ENCODE peak calls at places on chromosomes 13 and 19, in nine cellular contexts. One of them, this sample, is unnamed.
A peak's percentile ranks its signal among the peaks of the same experiment; 100 is the strongest.

GRCh38 chr13:65292488-65292901 is 1937.6 kb downstream of the PCDH9 start:
- DNase-seq in CD4-positive, CD25-positive, alpha-beta regulatory T cell: no peak
- DNase-seq in mammary epithelial cell: no peak
- DNase-seq in dorsolateral prefrontal cortex: no peak
- DNase-seq in ovary: no peak
- DNase-seq in psoas muscle: no peak
- DNase-seq in neural progenitor cell: peak; percentile 40
- DNase-seq in heart right ventricle: no peak
- DNase-seq in pancreas: no peak
- DNase-seq in this sample: no peak

GRCh38 chr13:60213236-60213746 is 49.6 kb upstream of the DIAPH3 start:
- DNase-seq in CD4-positive, CD25-positive, alpha-beta regulatory T cell: no peak
- DNase-seq in neural progenitor cell: no peak
- DNase-seq in mammary epithelial cell: no peak
- DNase-seq in dorsolateral prefrontal cortex: no peak
- DNase-seq in heart right ventricle: no peak
- DNase-seq in ovary: no peak
- DNase-seq in psoas muscle: no peak
- DNase-seq in pancreas: no peak
- DNase-seq in this sample: no peak

GRCh38 chr19:50794074-50794777 is 4.0 kb downstream of the ACP4 start:
- DNase-seq in dorsolateral prefrontal cortex: no peak
- DNase-seq in psoas muscle: no peak
- DNase-seq in pancreas: no peak
- DNase-seq in neural progenitor cell: no peak
- DNase-seq in heart right ventricle: no peak
- DNase-seq in mammary epithelial cell: peak; percentile 43
- DNase-seq in CD4-positive, CD25-positive, alpha-beta regulatory T cell: no peak
- DNase-seq in ovary: no peak
- DNase-seq in this sample: no peak

GRCh38 chr19:40445945-40446784 is 2.0 kb upstream of the SERTAD3 start:
- DNase-seq in psoas muscle: no peak
- DNase-seq in ovary: no peak
- DNase-seq in CD4-positive, CD25-positive, alpha-beta regulatory T cell: no peak
- DNase-seq in pancreas: no peak
- DNase-seq in heart right ventricle: no peak
- DNase-seq in dorsolateral prefrontal cortex: no peak
- DNase-seq in neural progenitor cell: peak; percentile 78
- DNase-seq in mammary epithelial cell: peak; percentile 64
- DNase-seq in this sample: no peak

GRCh38 chr19:54416695-54417491 is 1.6 kb downstream of the TTYH1 start:
- DNase-seq in psoas muscle: no peak
- DNase-seq in neural progenitor cell: peak; percentile 34
- DNase-seq in heart right ventricle: no peak
- DNase-seq in dorsolateral prefrontal cortex: no peak
- DNase-seq in pancreas: peak; percentile 69
- DNase-seq in CD4-positive, CD25-positive, alpha-beta regulatory T cell: no peak
- DNase-seq in ovary: no peak
- DNase-seq in mammary epithelial cell: no peak
- DNase-seq in this sample: no peak

GRCh38 chr19:49799798-49800376 is 13.2 kb downstream of the FUZ start:
- DNase-seq in psoas muscle: no peak
- DNase-seq in dorsolateral prefrontal cortex: no peak
- DNase-seq in CD4-positive, CD25-positive, alpha-beta regulatory T cell: no peak
- DNase-seq in ovary: peak; percentile 46
- DNase-seq in heart right ventricle: no peak
- DNase-seq in neural progenitor cell: peak; percentile 57
- DNase-seq in pancreas: no peak
- DNase-seq in mammary epithelial cell: no peak
- DNase-seq in this sample: no peak

GRCh38 chr13:91664036-91664435 is 265.6 kb downstream of the GPC5 start:
- DNase-seq in heart right ventricle: no peak
- DNase-seq in psoas muscle: no peak
- DNase-seq in pancreas: no peak
- DNase-seq in CD4-positive, CD25-positive, alpha-beta regulatory T cell: no peak
- DNase-seq in dorsolateral prefrontal cortex: no peak
- DNase-seq in neural progenitor cell: no peak
- DNase-seq in ovary: no peak
- DNase-seq in mammary epithelial cell: peak; percentile 11
- DNase-seq in this sample: no peak

GRCh38 chr13:113040597-113041292 is 64.8 kb upstream of the F7 start:
- DNase-seq in dorsolateral prefrontal cortex: no peak
- DNase-seq in mammary epithelial cell: no peak
- DNase-seq in neural progenitor cell: no peak
- DNase-seq in CD4-positive, CD25-positive, alpha-beta regulatory T cell: no peak
- DNase-seq in psoas muscle: no peak
- DNase-seq in pancreas: peak; percentile 58
- DNase-seq in ovary: no peak
- DNase-seq in heart right ventricle: no peak
- DNase-seq in this sample: no peak

GRCh38 chr19:5436101-5436947 is 18.9 kb upstream of the ZNRF4 start:
- DNase-seq in neural progenitor cell: peak; percentile 95
- DNase-seq in mammary epithelial cell: no peak
- DNase-seq in CD4-positive, CD25-positive, alpha-beta regulatory T cell: no peak
- DNase-seq in heart right ventricle: no peak
- DNase-seq in dorsolateral prefrontal cortex: peak; percentile 38
- DNase-seq in pancreas: peak; percentile 42
- DNase-seq in psoas muscle: no peak
- DNase-seq in ovary: peak; percentile 40
- DNase-seq in this sample: no peak

GRCh38 chr19:50324331-50324730 is 4.8 kb downstream of the KCNC3 start:
- DNase-seq in CD4-positive, CD25-positive, alpha-beta regulatory T cell: no peak
- DNase-seq in psoas muscle: peak; percentile 34
- DNase-seq in heart right ventricle: no peak
- DNase-seq in ovary: no peak
- DNase-seq in dorsolateral prefrontal cortex: no peak
- DNase-seq in neural progenitor cell: no peak
- DNase-seq in mammary epithelial cell: no peak
- DNase-seq in pancreas: no peak
- DNase-seq in this sample: no peak

GRCh38 chr13:72204291-72204690 is 337.3 kb upstream of the DACH1 start:
- DNase-seq in dorsolateral prefrontal cortex: no peak
- DNase-seq in heart right ventricle: no peak
- DNase-seq in neural progenitor cell: no peak
- DNase-seq in mammary epithelial cell: peak; percentile 78
- DNase-seq in ovary: no peak
- DNase-seq in psoas muscle: no peak
- DNase-seq in CD4-positive, CD25-positive, alpha-beta regulatory T cell: no peak
- DNase-seq in pancreas: no peak
- DNase-seq in this sample: no peak

GRCh38 chr13:23811366-23812027 is 77.7 kb downstream of the MIPEP start:
- DNase-seq in heart right ventricle: no peak
- DNase-seq in CD4-positive, CD25-positive, alpha-beta regulatory T cell: no peak
- DNase-seq in dorsolateral prefrontal cortex: no peak
- DNase-seq in pancreas: no peak
- DNase-seq in neural progenitor cell: peak; percentile 22
- DNase-seq in ovary: no peak
- DNase-seq in mammary epithelial cell: no peak
- DNase-seq in psoas muscle: no peak
- DNase-seq in this sample: no peak

GRCh38 chr13:61123533-61124269 is 291.9 kb downstream of the PCDH20 start:
- DNase-seq in neural progenitor cell: peak; percentile 33
- DNase-seq in pancreas: no peak
- DNase-seq in dorsolateral prefrontal cortex: no peak
- DNase-seq in CD4-positive, CD25-positive, alpha-beta regulatory T cell: no peak
- DNase-seq in ovary: no peak
- DNase-seq in mammary epithelial cell: no peak
- DNase-seq in psoas muscle: no peak
- DNase-seq in heart right ventricle: no peak
- DNase-seq in this sample: no peak

GRCh38 chr13:111642156-111642767 is 321.8 kb downstream of the TEX29 start:
- DNase-seq in CD4-positive, CD25-positive, alpha-beta regulatory T cell: no peak
- DNase-seq in dorsolateral prefrontal cortex: no peak
- DNase-seq in ovary: no peak
- DNase-seq in pancreas: no peak
- DNase-seq in mammary epithelial cell: no peak
- DNase-seq in psoas muscle: no peak
- DNase-seq in neural progenitor cell: no peak
- DNase-seq in heart right ventricle: no peak
- DNase-seq in this sample: no peak

GRCh38 chr13:111638233-111638632 is 317.8 kb downstream of the TEX29 start:
- DNase-seq in ovary: no peak
- DNase-seq in mammary epithelial cell: no peak
- DNase-seq in neural progenitor cell: no peak
- DNase-seq in psoas muscle: no peak
- DNase-seq in heart right ventricle: no peak
- DNase-seq in CD4-positive, CD25-positive, alpha-beta regulatory T cell: no peak
- DNase-seq in dorsolateral prefrontal cortex: no peak
- DNase-seq in pancreas: no peak
- DNase-seq in this sample: no peak

GRCh38 chr13:111639994-111640393 is 319.6 kb downstream of the TEX29 start:
- DNase-seq in dorsolateral prefrontal cortex: no peak
- DNase-seq in heart right ventricle: no peak
- DNase-seq in mammary epithelial cell: no peak
- DNase-seq in pancreas: no peak
- DNase-seq in psoas muscle: peak; percentile 79
- DNase-seq in neural progenitor cell: no peak
- DNase-seq in ovary: no peak
- DNase-seq in CD4-positive, CD25-positive, alpha-beta regulatory T cell: no peak
- DNase-seq in this sample: no peak

GRCh38 chr13:111639196-111639705 is 318.8 kb downstream of the TEX29 start:
- DNase-seq in heart right ventricle: no peak
- DNase-seq in ovary: no peak
- DNase-seq in dorsolateral prefrontal cortex: no peak
- DNase-seq in pancreas: no peak
- DNase-seq in psoas muscle: no peak
- DNase-seq in neural progenitor cell: no peak
- DNase-seq in mammary epithelial cell: no peak
- DNase-seq in CD4-positive, CD25-positive, alpha-beta regulatory T cell: no peak
- DNase-seq in this sample: no peak

GRCh38 chr13:111640476-111640875 is 320.0 kb downstream of the TEX29 start:
- DNase-seq in dorsolateral prefrontal cortex: no peak
- DNase-seq in ovary: no peak
- DNase-seq in neural progenitor cell: no peak
- DNase-seq in mammary epithelial cell: no peak
- DNase-seq in CD4-positive, CD25-positive, alpha-beta regulatory T cell: no peak
- DNase-seq in heart right ventricle: no peak
- DNase-seq in pancreas: no peak
- DNase-seq in psoas muscle: no peak
- DNase-seq in this sample: no peak
- H3K27me3 ChIP-seq in dorsolateral prefrontal cortex: no peaks in the 10 kb centered on the region
- H3K27me3 ChIP-seq in ovary: no peaks in the 10 kb centered on the region
- H3K27me3 ChIP-seq in neural progenitor cell: no peaks in the 10 kb centered on the region
- H3K27me3 ChIP-seq in mammary epithelial cell: no peaks in the 10 kb centered on the region
- H3K27me3 ChIP-seq in CD4-positive, CD25-positive, alpha-beta regulatory T cell: no peaks in the 10 kb centered on the region
- H3K27me3 ChIP-seq in heart right ventricle: peaks cover 10% of the 10 kb centered on the region
- H3K27me3 ChIP-seq in pancreas: no peaks in the 10 kb centered on the region
- H3K27me3 ChIP-seq in psoas muscle: no peaks in the 10 kb centered on the region
- H3K27me3 ChIP-seq in this sample: no peaks in the 10 kb centered on the region

GRCh38 chr19:37905936-37906867 is at the start of gene WDR87:
- DNase-seq in mammary epithelial cell: peak; percentile 31
- DNase-seq in CD4-positive, CD25-positive, alpha-beta regulatory T cell: peak; percentile 43
- DNase-seq in pancreas: peak; percentile 76
- DNase-seq in neural progenitor cell: peak; percentile 96
- DNase-seq in dorsolateral prefrontal cortex: peak; percentile 28
- DNase-seq in psoas muscle: no peak
- DNase-seq in ovary: no peak
- DNase-seq in heart right ventricle: no peak
- DNase-seq in this sample: no peak
- H3K4me3 ChIP-seq in mammary epithelial cell: peak within 1 kb of the TSS; percentile 84
- H3K4me3 ChIP-seq in CD4-positive, CD25-positive, alpha-beta regulatory T cell: peak within 1 kb of the TSS; percentile 79
- H3K4me3 ChIP-seq in pancreas: peak within 1 kb of the TSS; percentile 88
- H3K4me3 ChIP-seq in neural progenitor cell: peak within 1 kb of the TSS; percentile 93
- H3K4me3 ChIP-seq in dorsolateral prefrontal cortex: peak within 1 kb of the TSS; percentile 86
- H3K4me3 ChIP-seq in psoas muscle: peak within 1 kb of the TSS; percentile 79
- H3K4me3 ChIP-seq in ovary: peak within 1 kb of the TSS; percentile 92
- H3K4me3 ChIP-seq in heart right ventricle: peak within 1 kb of the TSS; percentile 89
- H3K4me3 ChIP-seq in this sample: peak within 1 kb of the TSS; percentile 88

DNA sequence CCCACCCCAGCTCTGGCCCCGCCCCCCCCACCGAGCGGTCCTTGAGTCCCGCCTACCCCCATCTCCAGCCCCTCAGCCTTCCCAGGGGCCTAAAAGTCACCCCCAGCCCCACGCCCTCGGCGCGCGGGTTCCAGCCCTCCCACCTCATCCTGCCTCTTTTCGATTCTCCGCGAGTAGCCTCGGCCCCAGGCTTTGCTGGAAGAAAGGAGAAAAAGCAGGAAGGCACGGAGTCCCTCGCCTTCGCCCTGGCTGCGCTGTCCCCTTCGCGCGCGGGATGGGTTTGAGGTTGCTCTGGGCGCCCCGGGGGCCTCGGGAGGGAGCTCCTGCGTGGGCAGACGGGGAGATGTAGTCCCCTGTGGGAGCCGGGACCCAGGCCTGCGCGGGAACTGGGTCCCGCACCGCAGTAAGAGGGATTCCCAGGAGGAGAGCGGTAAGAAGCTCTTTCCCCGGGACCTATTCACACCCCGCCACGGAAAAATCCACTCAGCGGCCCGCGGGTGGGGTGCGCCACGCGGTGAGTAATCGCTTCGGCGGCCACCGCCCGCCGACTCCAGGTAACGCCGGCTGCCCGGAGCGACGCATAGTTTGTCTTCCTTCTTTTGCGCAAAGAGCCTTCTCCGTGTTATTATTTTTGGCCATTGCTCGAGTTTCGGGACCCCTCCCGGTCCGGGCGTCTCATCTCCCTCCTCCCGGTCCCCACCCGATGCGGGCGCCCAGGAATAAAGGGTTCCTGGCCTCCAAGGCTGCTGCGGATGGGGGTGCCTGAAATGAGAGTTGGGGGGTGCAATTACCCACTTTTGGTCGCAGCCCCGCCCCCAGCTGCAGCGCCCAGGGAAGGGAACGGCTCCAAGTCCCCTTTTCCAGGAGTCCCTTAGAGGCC is 863 bp upstream of the CRLF1 start:
- DNase-seq in CD4-positive, CD25-positive, alpha-beta regulatory T cell: no peak
- DNase-seq in dorsolateral prefrontal cortex: no peak
- DNase-seq in pancreas: no peak
- DNase-seq in mammary epithelial cell: no peak
- DNase-seq in heart right ventricle: no peak
- DNase-seq in ovary: no peak
- DNase-seq in neural progenitor cell: peak; percentile 59
- DNase-seq in psoas muscle: peak; percentile 72
- DNase-seq in this sample: no peak
- H3K27me3 ChIP-seq in CD4-positive, CD25-positive, alpha-beta regulatory T cell: peaks cover 28% of the 10 kb centered on the region
- H3K27me3 ChIP-seq in dorsolateral prefrontal cortex: peaks cover 83% of the 10 kb centered on the region
- H3K27me3 ChIP-seq in pancreas: peaks cover 29% of the 10 kb centered on the region
- H3K27me3 ChIP-seq in mammary epithelial cell: peaks cover 60% of the 10 kb centered on the region
- H3K27me3 ChIP-seq in heart right ventricle: peaks cover 94% of the 10 kb centered on the region
- H3K27me3 ChIP-seq in ovary: peaks cover 8% of the 10 kb centered on the region
- H3K27me3 ChIP-seq in neural progenitor cell: peaks cover 98% of the 10 kb centered on the region
- H3K27me3 ChIP-seq in psoas muscle: peaks cover 88% of the 10 kb centered on the region
- H3K27me3 ChIP-seq in this sample: peaks cover 85% of the 10 kb centered on the region

DNA sequence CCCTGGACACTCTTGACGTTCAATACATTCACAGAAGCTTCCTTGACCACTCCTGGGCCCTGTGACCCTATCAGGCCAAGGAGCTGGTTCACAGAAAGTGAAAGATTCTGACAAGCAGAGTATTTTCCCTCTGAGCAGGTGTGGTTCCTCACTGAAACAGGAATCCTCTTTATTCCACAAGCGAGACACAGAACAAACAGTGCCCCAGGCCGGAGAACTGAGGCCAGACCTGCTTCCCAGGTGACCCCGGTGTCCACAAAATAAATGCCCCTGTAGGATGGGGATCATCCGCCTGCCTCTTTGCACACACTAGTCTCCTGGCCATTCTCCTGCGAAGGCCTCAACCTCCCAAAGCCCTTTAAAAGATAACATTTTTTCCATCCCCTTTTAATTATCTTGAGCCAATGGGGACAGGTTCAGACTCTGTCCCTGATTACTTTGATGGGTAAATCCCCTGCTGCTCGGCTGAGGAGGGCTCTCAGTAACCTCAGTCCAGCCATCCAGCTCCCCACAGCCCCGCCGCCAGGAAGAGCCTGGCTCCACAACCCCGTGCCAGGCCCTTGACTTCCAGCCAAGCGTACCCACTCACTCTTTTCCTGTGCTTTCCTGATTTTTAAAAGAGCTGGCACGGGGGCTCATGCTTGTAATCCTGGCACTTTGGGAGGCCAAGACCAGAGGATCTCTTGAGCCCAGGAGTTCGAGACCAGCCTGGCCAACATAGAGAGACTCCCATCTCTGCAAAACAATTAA is 129.1 kb downstream of the FOXO1 start:
- DNase-seq in dorsolateral prefrontal cortex: no peak
- DNase-seq in psoas muscle: no peak
- DNase-seq in CD4-positive, CD25-positive, alpha-beta regulatory T cell: no peak
- DNase-seq in heart right ventricle: no peak
- DNase-seq in ovary: no peak
- DNase-seq in mammary epithelial cell: no peak
- DNase-seq in pancreas: no peak
- DNase-seq in neural progenitor cell: peak; percentile 18
- DNase-seq in this sample: no peak
- H3K4me3 ChIP-seq in dorsolateral prefrontal cortex: no peak overlapping the region
- H3K4me3 ChIP-seq in psoas muscle: no peak overlapping the region
- H3K4me3 ChIP-seq in CD4-positive, CD25-positive, alpha-beta regulatory T cell: no peak overlapping the region
- H3K4me3 ChIP-seq in heart right ventricle: no peak overlapping the region
- H3K4me3 ChIP-seq in ovary: no peak overlapping the region
- H3K4me3 ChIP-seq in mammary epithelial cell: no peak overlapping the region
- H3K4me3 ChIP-seq in pancreas: no peak overlapping the region
- H3K4me3 ChIP-seq in neural progenitor cell: no peak overlapping the region
- H3K4me3 ChIP-seq in this sample: no peak overlapping the region